ENCODE peak calls at places on chromosome 16, in five cellular contexts. One of them, this sample, is unnamed.

GRCh38 chr16:3515897-3516296 is 15.1 kb downstream of the CLUAP1 start:
- DNase-seq in HuH-7.5: no peak
- DNase-seq in upper lobe of right lung: no peak
- DNase-seq in ELR: no peak
- DNase-seq in GM19239: no peak
- DNase-seq in this sample: no peak

GRCh38 chr16:23428351-23428750 is 24.6 kb downstream of the COG7 start:
- DNase-seq in upper lobe of right lung: no peak
- DNase-seq in HuH-7.5: no peak
- DNase-seq in ELR: no peak
- DNase-seq in GM19239: no peak
- DNase-seq in this sample: no peak

GRCh38 chr16:84351630-84352029 is 16.7 kb upstream of the ATP2C2 start:
- DNase-seq in HuH-7.5: no peak
- DNase-seq in ELR: no peak
- DNase-seq in upper lobe of right lung: no peak
- DNase-seq in GM19239: no peak
- DNase-seq in this sample: no peak

GRCh38 chr16:51154271-51155171 is 3.5 kb upstream of the SALL1 start:
- DNase-seq in HuH-7.5: no peak
- DNase-seq in upper lobe of right lung: no peak
- DNase-seq in GM19239: no peak
- DNase-seq in ELR: no peak
- DNase-seq in this sample: no peak

GRCh38 chr16:35573407-35573806 is 2114.0 kb downstream of the TP53TG3F start:
- DNase-seq in HuH-7.5: no peak
- DNase-seq in upper lobe of right lung: no peak
- DNase-seq in ELR: no peak
- DNase-seq in GM19239: no peak
- DNase-seq in this sample: no peak

GRCh38 chr16:55527885-55528284 is 19.0 kb downstream of the LPCAT2 start:
- DNase-seq in ELR: no peak
- DNase-seq in upper lobe of right lung: no peak
- DNase-seq in HuH-7.5: no peak
- DNase-seq in GM19239: no peak
- DNase-seq in this sample: no peak

GRCh38 chr16:51147776-51148673 is 3.0 kb downstream of the SALL1 start:
- DNase-seq in GM19239: no peak
- DNase-seq in upper lobe of right lung: no peak
- DNase-seq in HuH-7.5: no peak
- DNase-seq in ELR: no peak
- DNase-seq in this sample: no peak

GRCh38 chr16:3961449-3961849 is 80.9 kb upstream of the CREBBP start:
- DNase-seq in HuH-7.5: no peak
- DNase-seq in GM19239: no peak
- DNase-seq in ELR: peak; percentile 64
- DNase-seq in upper lobe of right lung: no peak
- DNase-seq in this sample: no peak

GRCh38 chr16:8851761-8852403 is 16.9 kb downstream of the CARHSP1 start:
- DNase-seq in ELR: no peak
- DNase-seq in upper lobe of right lung: peak; percentile 20
- DNase-seq in GM19239: no peak
- DNase-seq in HuH-7.5: no peak
- DNase-seq in this sample: no peak

GRCh38 chr16:3838600-3839401 is 41.7 kb downstream of the CREBBP start:
- DNase-seq in GM19239: no peak
- DNase-seq in HuH-7.5: no peak
- DNase-seq in upper lobe of right lung: no peak
- DNase-seq in ELR: no peak
- DNase-seq in this sample: no peak

GRCh38 chr16:50612849-50613198 is 64.6 kb downstream of the NKD1 start:
- DNase-seq in GM19239: no peak
- DNase-seq in ELR: no peak
- DNase-seq in upper lobe of right lung: no peak
- DNase-seq in HuH-7.5: no peak
- DNase-seq in this sample: no peak

GRCh38 chr16:67396159-67396774 is 3.0 kb upstream of the TPPP3 start:
- DNase-seq in ELR: peak; percentile 87
- DNase-seq in upper lobe of right lung: peak; percentile 85
- DNase-seq in HuH-7.5: peak; percentile 65
- DNase-seq in GM19239: no peak
- DNase-seq in this sample: peak; percentile 85

GRCh38 chr16:71807905-71808592 is 585 bp downstream of the AP1G1 start:
- DNase-seq in upper lobe of right lung: no peak
- DNase-seq in HuH-7.5: no peak
- DNase-seq in ELR: peak; percentile 56
- DNase-seq in GM19239: peak; percentile 12
- DNase-seq in this sample: peak; percentile 23

GRCh38 chr16:87531418-87531817 is 38.6 kb upstream of the ZCCHC14 start:
- DNase-seq in ELR: no peak
- DNase-seq in upper lobe of right lung: no peak
- DNase-seq in GM19239: no peak
- DNase-seq in HuH-7.5: no peak
- DNase-seq in this sample: no peak

GRCh38 chr16:11583889-11584565 is 2.7 kb downstream of the LITAF start:
- DNase-seq in HuH-7.5: no peak
- DNase-seq in upper lobe of right lung: no peak
- DNase-seq in GM19239: peak; percentile 27
- DNase-seq in ELR: no peak
- DNase-seq in this sample: no peak

GRCh38 chr16:89154390-89155183 is 17.0 kb upstream of the CDH15 start:
- DNase-seq in GM19239: no peak
- DNase-seq in HuH-7.5: no peak
- DNase-seq in upper lobe of right lung: no peak
- DNase-seq in ELR: no peak
- DNase-seq in this sample: no peak

GRCh38 chr16:58025351-58026138 is at the start of gene MMP15:
- DNase-seq in HuH-7.5: peak; percentile 72
- DNase-seq in GM19239: no peak
- DNase-seq in ELR: peak; percentile 65
- DNase-seq in upper lobe of right lung: peak; percentile 96
- DNase-seq in this sample: peak; percentile 91

GRCh38 chr16:23384878-23385277 is 68.1 kb downstream of the COG7 start:
- DNase-seq in HuH-7.5: no peak
- DNase-seq in upper lobe of right lung: no peak
- DNase-seq in ELR: no peak
- DNase-seq in GM19239: no peak
- DNase-seq in this sample: no peak

GRCh38 chr16:86566966-86567700 is 504 bp downstream of the FOXC2 start:
- DNase-seq in HuH-7.5: no peak
- DNase-seq in GM19239: no peak
- DNase-seq in ELR: peak; percentile 75
- DNase-seq in upper lobe of right lung: no peak
- DNase-seq in this sample: no peak

GRCh38 chr16:88700636-88701482 is 5.3 kb downstream of the RNF166 start:
- DNase-seq in upper lobe of right lung: peak; percentile 97
- DNase-seq in GM19239: peak; percentile 98
- DNase-seq in HuH-7.5: no peak
- DNase-seq in ELR: peak; percentile 96
- DNase-seq in this sample: peak; percentile 95